ENCODE peak calls at places on chromosomes 2 and 18, in four cellular contexts. W is HL-60, I is BE2C, H is colonic mucosa. V is an unnamed sample.

GRCh38 chr2:217707116-217707742 is 295.6 kb downstream of the TNS1 start:
- DNase-seq in W (no peak), I (no peak), H (no peak), V (no peak)

GRCh38 chr2:237222178-237222577 is 136.5 kb downstream of the COPS8 start:
- DNase-seq in I (no peak), H (no peak), W (no peak), V (peak)

GRCh38 chr2:212416126-212416525 is 122.5 kb downstream of the ERBB4 start:
- DNase-seq in I (no peak), H (no peak), W (no peak), V (no peak)

GRCh38 chr2:28035816-28036215 is 145.3 kb downstream of the BABAM2 start:
- DNase-seq in W (no peak), H (no peak), I (no peak), V (no peak)

GRCh38 chr2:45258251-45258775 is 249.1 kb upstream of the SIX2 start:
- DNase-seq in H (no peak), I (no peak), W (no peak), V (no peak)

GRCh38 chr2:168097431-168097830 is 150.0 kb downstream of the STK39 start:
- DNase-seq in H (no peak), I (no peak), W (no peak), V (no peak)

GRCh38 chr2:229346801-229347540 is 75.9 kb upstream of the PID1 start:
- DNase-seq in W (no peak), H (no peak), I (no peak), V (no peak)

GRCh38 chr2:119366161-119366648 is 429 bp downstream of the C2orf76 start:
- DNase-seq in H (peak), I (no peak), W (peak), V (no peak)

GRCh38 chr18:63445067-63445466 is 22.8 kb upstream of the VPS4B start:
- DNase-seq in H (peak), I (no peak), W (no peak), V (no peak)

DNA sequence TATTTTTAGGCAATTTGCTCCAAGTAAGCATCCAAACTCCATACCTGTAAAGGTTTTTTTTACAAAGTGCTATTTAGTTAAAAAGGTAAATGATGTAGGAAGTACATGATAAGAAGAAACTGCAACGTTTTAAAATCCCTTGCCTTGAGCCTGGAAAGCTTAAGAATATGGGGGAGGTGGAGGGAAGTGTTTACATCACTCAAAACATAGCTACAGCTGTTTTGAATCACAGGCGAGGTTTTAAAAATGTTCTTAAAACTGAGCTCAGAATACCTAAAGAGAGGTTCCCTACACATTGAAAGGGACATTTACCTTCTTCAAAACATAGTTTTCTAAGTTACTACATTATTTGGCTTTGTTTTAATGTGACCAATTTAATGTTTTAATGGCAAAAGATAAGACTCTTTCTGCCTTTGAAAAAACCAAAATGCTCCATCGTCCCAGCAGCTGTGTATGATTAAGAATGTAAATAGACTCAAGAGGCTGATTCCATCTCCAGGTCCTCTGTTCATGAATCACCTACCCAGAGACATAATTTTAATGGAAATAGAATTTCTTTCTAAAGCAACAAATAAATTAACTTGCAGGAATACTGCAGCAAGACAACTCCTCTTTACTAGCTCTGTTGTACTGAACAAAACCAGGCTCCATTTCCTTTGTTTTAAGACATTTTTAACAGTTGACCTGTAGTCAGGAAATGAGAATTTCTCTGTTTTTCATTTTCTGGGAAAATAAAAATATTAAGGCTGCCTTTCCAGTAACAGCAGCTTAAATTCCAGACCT is 33.9 kb upstream of the WDR75 start:
- DNase-seq in H (no peak), W (no peak), I (peak), V (peak)
- H3K4me3 ChIP-seq in H (no peak), W (no peak), I (peak), V (no peak)

DNA sequence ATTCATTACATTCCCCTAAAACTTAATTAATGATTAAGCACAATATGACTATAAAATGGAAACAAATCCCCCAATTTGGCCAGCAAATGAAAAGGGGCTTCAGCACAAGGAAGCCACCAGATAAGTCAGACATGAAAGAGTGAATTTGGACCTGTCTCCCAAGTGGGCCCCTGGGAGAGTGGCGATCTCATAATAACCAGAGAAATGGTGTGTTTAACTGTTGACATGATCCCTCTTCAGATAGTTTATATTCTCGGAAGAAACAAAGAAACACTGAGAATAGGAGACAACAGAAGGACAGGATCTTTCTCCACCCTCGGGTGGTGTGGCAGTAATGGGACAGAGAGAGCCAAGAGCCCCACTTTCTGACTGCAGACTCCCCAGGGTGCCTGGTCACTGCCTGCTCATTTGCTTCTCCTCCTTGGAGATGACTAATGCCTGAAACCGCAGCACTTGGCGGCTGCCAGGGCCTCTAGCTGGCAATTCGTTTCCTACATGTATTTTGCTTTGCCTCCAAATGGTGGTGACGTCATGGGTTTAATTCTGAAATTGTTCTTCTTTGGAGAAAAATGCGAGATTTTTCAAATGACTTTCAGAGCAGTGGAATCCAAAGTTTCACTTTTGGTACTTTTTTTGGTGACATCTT is 46.4 kb upstream of the SPP2 start:
- DNase-seq in I (no peak), H (no peak), W (peak), V (peak)
- H3K4me3 ChIP-seq in I (no peak), H (no peak), W (no peak), V (no peak)

GRCh38 chr2:98701230-98701629 is 29.7 kb downstream of the MGAT4A start:
- DNase-seq in H (no peak), W (no peak), I (no peak), V (no peak)

GRCh38 chr2:98703738-98704137 is 27.2 kb downstream of the MGAT4A start:
- DNase-seq in I (no peak), H (no peak), W (no peak), V (no peak)

GRCh38 chr2:98704499-98705332 is 26.2 kb downstream of the MGAT4A start:
- DNase-seq in I (no peak), H (peak), W (no peak), V (no peak)

GRCh38 chr2:98702896-98703620 is 27.9 kb downstream of the MGAT4A start:
- DNase-seq in I (no peak), W (no peak), H (no peak), V (no peak)

DNA sequence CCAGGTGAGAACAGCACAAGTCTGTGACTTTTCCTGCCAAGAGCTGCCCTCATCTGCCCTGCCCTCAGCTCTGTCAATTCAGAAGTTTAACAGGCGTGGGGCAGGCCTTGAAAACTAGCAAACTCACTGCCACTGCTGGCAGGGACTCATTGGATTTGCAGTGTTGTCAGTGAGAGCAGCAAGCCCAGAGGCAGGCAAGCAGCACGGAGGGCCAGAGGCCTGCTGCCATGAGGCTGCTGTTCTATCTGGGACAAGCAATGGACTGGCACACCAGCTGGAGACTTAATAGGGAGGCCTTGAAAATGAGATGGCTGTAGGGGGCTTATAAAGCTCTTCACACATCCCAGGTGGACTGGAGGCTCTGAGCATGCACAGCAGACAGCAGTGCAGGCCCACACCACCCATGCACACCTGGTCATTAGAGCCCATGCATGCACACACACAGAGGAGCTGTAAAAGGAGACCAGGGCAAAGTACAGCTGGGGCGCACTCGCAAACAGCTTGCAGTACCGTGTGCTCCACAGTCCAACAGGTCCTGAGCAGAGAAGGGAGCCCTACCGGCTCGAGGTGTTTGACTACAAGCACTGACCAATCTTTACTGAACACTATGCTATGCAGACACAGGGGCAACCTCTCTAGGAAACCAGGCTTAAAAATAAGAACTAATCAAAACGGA is 28.7 kb downstream of the MGAT4A start:
- DNase-seq in W (no peak), I (no peak), H (peak), V (no peak)
- H3K4me3 ChIP-seq in W (no peak), I (no peak), H (no peak), V (no peak)

GRCh38 chr2:231663458-231664290 is 44.7 kb upstream of the PTMA start:
- DNase-seq in W (no peak), H (no peak), I (no peak), V (no peak)

GRCh38 chr2:231664727-231665126 is 43.6 kb upstream of the PTMA start:
- DNase-seq in I (no peak), H (no peak), W (no peak), V (no peak)

GRCh38 chr2:231662028-231662810 is 46.1 kb upstream of the PTMA start:
- DNase-seq in W (peak), I (no peak), H (peak), V (peak)

GRCh38 chr2:231661422-231662027 is 46.8 kb upstream of the PTMA start:
- DNase-seq in I (no peak), W (no peak), H (no peak), V (no peak)

DNA sequence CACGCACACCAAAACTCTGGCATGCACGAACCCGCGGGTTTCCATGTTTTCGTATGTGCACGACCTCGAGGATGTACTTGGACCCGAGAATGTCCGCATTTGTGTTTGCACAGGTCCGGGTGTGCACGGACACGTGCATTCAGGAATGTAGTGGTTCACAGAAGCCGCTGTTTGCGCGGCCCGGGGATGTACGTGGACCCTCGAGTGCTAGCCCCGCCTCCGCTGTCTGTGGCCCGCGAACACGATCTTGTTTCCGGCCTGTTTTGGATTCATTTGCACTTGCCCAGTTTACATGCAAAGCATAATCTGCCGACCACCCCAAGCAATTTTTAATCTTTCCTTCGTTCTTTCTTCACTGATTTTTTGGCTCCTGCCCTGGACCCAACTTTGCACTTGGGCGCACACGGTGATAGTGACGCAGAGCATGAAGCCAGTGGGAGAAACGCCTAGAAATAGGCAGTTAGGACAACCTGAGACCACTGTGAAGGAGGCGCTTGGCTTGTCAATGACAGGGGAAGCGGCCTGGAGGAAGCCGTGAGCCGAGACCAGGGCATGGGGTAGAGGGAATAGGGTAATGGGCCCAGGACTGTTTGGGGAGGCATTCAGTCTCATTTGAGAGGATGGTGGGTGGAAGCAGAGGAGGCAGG is 45.4 kb upstream of the PTMA start:
- DNase-seq in W (no peak), H (no peak), I (no peak), V (no peak)
- H3K4me3 ChIP-seq in W (peak), H (peak), I (no peak), V (peak)

DNA sequence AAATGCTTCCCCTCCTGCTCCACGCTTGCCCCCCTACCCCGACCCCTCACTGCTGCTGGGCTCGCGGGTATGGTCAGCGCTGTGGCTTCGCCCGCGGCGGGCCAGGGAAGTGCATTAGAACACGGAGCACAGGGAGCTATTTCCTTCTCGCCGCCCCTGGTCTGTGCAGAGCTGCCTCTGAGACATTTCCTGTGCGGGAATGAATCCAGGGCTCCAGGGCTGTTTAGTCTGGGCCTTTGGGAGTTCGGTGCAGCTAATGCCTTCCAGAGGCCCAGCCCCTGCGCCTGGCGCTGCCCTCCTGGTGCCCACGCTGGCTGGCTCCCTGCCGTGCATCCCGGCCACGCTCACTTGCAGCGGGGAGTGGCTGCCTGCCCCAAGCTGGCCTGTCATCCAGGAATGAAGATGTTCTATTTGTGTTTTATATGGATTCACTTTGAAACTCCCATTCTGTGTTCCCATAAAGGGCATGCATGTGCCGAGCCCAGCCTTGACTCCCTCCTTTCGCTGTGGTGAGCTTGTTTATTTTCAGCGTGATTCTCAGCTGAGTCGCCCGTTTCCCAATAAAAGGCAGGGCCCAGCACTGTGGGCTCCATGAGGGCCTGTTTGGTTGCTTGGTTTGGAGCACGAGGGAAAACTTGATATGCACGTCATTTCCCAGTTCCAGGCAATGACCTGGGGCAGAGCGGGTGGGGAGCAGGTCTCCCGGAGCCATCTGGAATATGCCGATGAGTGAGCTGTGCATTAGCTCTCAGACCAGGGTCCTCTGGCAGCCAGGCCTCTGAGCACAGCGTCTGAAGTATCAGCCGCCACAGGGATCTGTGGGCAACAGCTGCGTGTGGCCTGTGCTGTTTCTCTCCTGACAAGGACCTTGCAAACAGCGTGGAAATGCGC is 42.7 kb downstream of the SH3RF3 start:
- DNase-seq in W (no peak), H (peak), I (peak), V (peak)
- H3K4me3 ChIP-seq in W (no peak), H (no peak), I (peak), V (no peak)

GRCh38 chr2:55585451-55586079 is 31.9 kb downstream of the PPP4R3B start:
- DNase-seq in H (no peak), W (no peak), I (no peak), V (peak)
- H3K4me3 ChIP-seq in H (no peak), W (no peak), I (no peak), V (no peak)

GRCh38 chr2:10382313-10383061 is 65.6 kb downstream of the ODC1 start:
- DNase-seq in H (peak), I (no peak), W (peak), V (no peak)
- H3K4me3 ChIP-seq in H (no peak), I (no peak), W (peak), V (no peak)

GRCh38 chr18:22324191-22325131 is 93.3 kb downstream of the CTAGE1 start:
- DNase-seq in I (no peak), W (peak), H (no peak), V (no peak)
- H3K4me3 ChIP-seq in I (no peak), W (no peak), H (no peak), V (peak)

GRCh38 chr18:57784034-57784815 is 18.9 kb downstream of the ATP8B1 start:
- DNase-seq in H (no peak), W (peak), I (no peak), V (peak)

GRCh38 chr18:57776767-57777166 is 26.3 kb downstream of the ATP8B1 start:
- DNase-seq in I (no peak), H (no peak), W (no peak), V (no peak)

GRCh38 chr18:57776354-57776753 is 26.8 kb downstream of the ATP8B1 start:
- DNase-seq in W (no peak), I (no peak), H (no peak), V (no peak)

GRCh38 chr18:57781128-57781463 is 22.0 kb downstream of the ATP8B1 start:
- DNase-seq in W (no peak), H (no peak), I (no peak), V (no peak)

GRCh38 chr18:57780318-57781127 is 22.6 kb downstream of the ATP8B1 start:
- DNase-seq in W (no peak), H (no peak), I (no peak), V (peak)
- H3K4me3 ChIP-seq in W (no peak), H (no peak), I (no peak), V (no peak)

V was measured in astrocyte of the cerebellum.